ENCODE peak calls at places on chromosome 22, in four cellular contexts. W is HuH-7.5, U is upper lobe of right lung, T is iris pigment epithelial cell. P is an unnamed sample.

GRCh38 chr22:34850010-34850409 is 215.9 kb upstream of the ISX start:
- DNase-seq in W (no peak), U (no peak), T (no peak), P (no peak)

GRCh38 chr22:24433001-24433867 is 5.8 kb downstream of the ADORA2A start:
- DNase-seq in W (no peak), U (peak; percentile 54), T (no peak), P (no peak)

GRCh38 chr22:31490496-31490925 is 869 bp upstream of the EIF4ENIF1 start:
- DNase-seq in W (peak; percentile 62), U (peak; percentile 72), T (peak; percentile 78), P (peak; percentile 81)

GRCh38 chr22:24683671-24684070 is 80.7 kb downstream of the GGT1 start:
- DNase-seq in W (no peak), U (no peak), T (peak; percentile 93), P (no peak)

GRCh38 chr22:45503071-45503815 is 560 bp downstream of the FBLN1 start:
- DNase-seq in W (peak; percentile 47), U (no peak), T (no peak), P (no peak)

GRCh38 chr22:20956258-20957117 is 10.6 kb upstream of the AIFM3 start:
- DNase-seq in W (no peak), U (peak; percentile 67), T (peak; percentile 41), P (no peak)

GRCh38 chr22:44928064-44928463 is 81.7 kb downstream of the PHF21B start:
- DNase-seq in W (no peak), U (no peak), T (no peak), P (no peak)

GRCh38 chr22:30643055-30643875 is 7.7 kb downstream of the SLC35E4 start:
- DNase-seq in W (no peak), U (no peak), T (no peak), P (no peak)

GRCh38 chr22:35314161-35314942 is 14.7 kb downstream of the TOM1 start:
- DNase-seq in W (no peak), U (peak; percentile 39), T (no peak), P (no peak)

GRCh38 chr22:30705710-30706651 is 11.3 kb downstream of the OSBP2 start:
- DNase-seq in W (no peak), U (no peak), T (no peak), P (no peak)

GRCh38 chr22:29479417-29480261 is at the start of gene NEFH:
- DNase-seq in W (peak; percentile 40), U (no peak), T (no peak), P (no peak)

GRCh38 chr22:46777609-46777970 is 15.1 kb downstream of the TBC1D22A start:
- DNase-seq in W (no peak), U (no peak), T (no peak), P (no peak)

GRCh38 chr22:35649636-35650250 is 1.5 kb downstream of the APOL6 start:
- DNase-seq in W (no peak), U (no peak), T (no peak), P (no peak)

GRCh38 chr22:50310209-50310722 is 2.8 kb upstream of the PLXNB2 start:
- DNase-seq in W (no peak), U (peak; percentile 93), T (no peak), P (no peak)

GRCh38 chr22:26748845-26749244 is 91.5 kb downstream of the MIAT start:
- DNase-seq in W (no peak), U (no peak), T (no peak), P (no peak)

GRCh38 chr22:42388130-42388797 is 43.9 kb downstream of the NFAM1 start:
- DNase-seq in W (no peak), U (no peak), T (peak; percentile 23), P (no peak)

GRCh38 chr22:37229805-37230672 is 14.0 kb downstream of the RAC2 start:
- DNase-seq in W (no peak), U (peak; percentile 80), T (peak; percentile 39), P (no peak)

GRCh38 chr22:38443675-38444521 is 11.1 kb downstream of the KCNJ4 start:
- DNase-seq in W (no peak), U (no peak), T (no peak), P (no peak)

GRCh38 chr22:48760481-48761238 is 1067.0 kb downstream of the BRD1 start:
- DNase-seq in W (no peak), U (no peak), T (no peak), P (no peak)

GRCh38 chr22:40258463-40259046 is 80.8 kb downstream of the TNRC6B start:
- DNase-seq in W (no peak), U (no peak), T (peak; percentile 63), P (peak; percentile 49)

GRCh38 chr22:29830585-29830984 is 7.5 kb downstream of the ASCC2 start:
- DNase-seq in W (no peak), U (no peak), T (peak; percentile 6), P (no peak)

GRCh38 chr22:50271519-50271970 is 1.4 kb upstream of the MAPK11 start:
- DNase-seq in W (peak; percentile 93), U (peak; percentile 84), T (peak; percentile 61), P (peak; percentile 47)

P was measured in endothelial cell of umbilical vein.